ENCODE peak calls at places on chromosomes 2 and 18, in four cellular contexts. One of them, this sample, is unnamed.

GRCh38 chr18:60053747-60054304 is 154.0 kb downstream of the PMAIP1 start:
- DNase-seq in HepG2: peak; percentile 60
- DNase-seq in K562: peak; percentile 94
- DNase-seq in GM12878: peak; percentile 8
- DNase-seq in this sample: peak; percentile 94

GRCh38 chr2:118145207-118145606 is 56.9 kb downstream of the INSIG2 start:
- DNase-seq in HepG2: no peak
- DNase-seq in K562: no peak
- DNase-seq in GM12878: no peak
- DNase-seq in this sample: no peak

GRCh38 chr2:126399001-126399400 is 257.0 kb upstream of the GYPC start:
- DNase-seq in HepG2: peak; percentile 3
- DNase-seq in K562: peak; percentile 21
- DNase-seq in GM12878: no peak
- DNase-seq in this sample: no peak

GRCh38 chr2:58271826-58272225 is 30.7 kb upstream of the FANCL start:
- DNase-seq in HepG2: peak; percentile 7
- DNase-seq in K562: no peak
- DNase-seq in GM12878: no peak
- DNase-seq in this sample: no peak

GRCh38 chr18:76265375-76266225 is 229.4 kb downstream of the ZNF516 start:
- DNase-seq in HepG2: no peak
- DNase-seq in K562: no peak
- DNase-seq in GM12878: no peak
- DNase-seq in this sample: no peak

GRCh38 chr18:13043066-13043465 is 51.9 kb downstream of the CEP192 start:
- DNase-seq in HepG2: no peak
- DNase-seq in K562: no peak
- DNase-seq in GM12878: no peak
- DNase-seq in this sample: no peak

GRCh38 chr2:130975729-130976128 is 117.5 kb downstream of the FAM168B start:
- DNase-seq in HepG2: no peak
- DNase-seq in K562: no peak
- DNase-seq in GM12878: no peak
- DNase-seq in this sample: no peak

GRCh38 chr2:240322231-240322955 is 113.1 kb upstream of the GPC1 start:
- DNase-seq in HepG2: no peak
- DNase-seq in K562: no peak
- DNase-seq in GM12878: no peak
- DNase-seq in this sample: no peak

GRCh38 chr18:38886235-38886634 is 1320.6 kb upstream of the CELF4 start:
- DNase-seq in HepG2: no peak
- DNase-seq in K562: no peak
- DNase-seq in GM12878: no peak
- DNase-seq in this sample: no peak

GRCh38 chr2:113114996-113115395 is 12.4 kb upstream of the IL1RN start:
- DNase-seq in HepG2: no peak
- DNase-seq in K562: no peak
- DNase-seq in GM12878: no peak
- DNase-seq in this sample: no peak

GRCh38 chr2:68426885-68427579 is 40.1 kb downstream of the FBXO48 start:
- DNase-seq in HepG2: no peak
- DNase-seq in K562: no peak
- DNase-seq in GM12878: no peak
- DNase-seq in this sample: no peak
- TF ChIP-seq CHD2 in HepG2: no peak
- TF ChIP-seq CHD2 in K562: no peak
- TF ChIP-seq CHD2 in GM12878: no peak
- TF ChIP-seq CHD2 in this sample: no peak

DNA sequence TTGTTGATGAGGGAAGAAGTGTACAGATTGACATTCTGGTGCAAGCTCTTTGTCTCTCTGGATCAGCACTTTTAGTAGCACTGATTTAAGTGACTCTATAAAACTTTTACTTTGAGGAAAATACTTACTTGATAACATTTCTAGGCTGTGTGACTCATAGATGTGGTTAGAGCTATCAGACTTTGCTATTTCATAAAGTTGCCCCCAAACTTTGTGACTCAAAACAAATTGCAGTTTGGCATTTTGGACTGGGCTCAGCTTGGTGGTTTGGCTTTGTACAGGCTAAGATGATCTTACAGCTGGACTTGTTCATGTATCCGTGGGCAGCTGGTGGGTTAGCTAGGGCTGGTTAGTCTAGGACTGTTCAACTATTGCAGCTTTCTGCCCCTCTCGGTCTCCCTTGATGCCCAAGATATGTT is 42.1 kb upstream of the GLS start:
- DNase-seq in HepG2: no peak
- DNase-seq in K562: no peak
- DNase-seq in GM12878: no peak
- DNase-seq in this sample: peak; percentile 57
- TF ChIP-seq BHLHE40 in HepG2: no peak
- TF ChIP-seq BHLHE40 in K562: no peak
- TF ChIP-seq BHLHE40 in GM12878: no peak
- TF ChIP-seq BHLHE40 in this sample: no peak

GRCh38 chr2:205680067-205680466 is 2.2 kb upstream of the NRP2 start:
- DNase-seq in HepG2: peak; percentile 76
- DNase-seq in K562: peak; percentile 54
- DNase-seq in GM12878: no peak
- DNase-seq in this sample: peak; percentile 59
- TF ChIP-seq CHD2 in HepG2: no peak
- TF ChIP-seq CHD2 in K562: no peak
- TF ChIP-seq CHD2 in GM12878: no peak
- TF ChIP-seq CHD2 in this sample: no peak

DNA sequence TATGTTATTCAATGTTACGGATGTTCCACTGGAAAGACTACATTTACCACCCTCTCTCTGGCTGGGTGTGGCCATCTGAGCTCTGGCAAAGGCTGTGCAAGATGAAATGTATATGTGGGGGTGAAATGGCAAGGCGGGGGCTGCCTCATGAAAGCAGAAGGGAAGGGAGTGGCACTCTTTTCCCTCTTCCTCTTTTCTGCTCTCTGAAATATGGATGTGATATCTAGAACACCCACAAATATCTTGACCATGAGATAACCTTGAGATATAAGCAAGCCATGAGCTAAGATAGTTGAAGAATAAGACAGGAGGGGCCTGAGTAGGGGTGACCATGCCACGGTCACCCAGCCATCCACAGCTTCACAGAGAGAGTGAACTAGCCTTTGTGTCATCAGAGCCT is 367.8 kb upstream of the ID2 start:
- DNase-seq in HepG2: no peak
- DNase-seq in K562: no peak
- DNase-seq in GM12878: no peak
- DNase-seq in this sample: no peak
- TF ChIP-seq BHLHE40 in HepG2: no peak
- TF ChIP-seq BHLHE40 in K562: no peak
- TF ChIP-seq BHLHE40 in GM12878: no peak
- TF ChIP-seq BHLHE40 in this sample: no peak

This sample was measured in A549.